ENCODE peak calls at places on chromosome 18, in nine cellular contexts. F, P, N, U, T, S, X, B and G are unnamed samples.

GRCh38 chr18:2513616-2514015 is 57.7 kb downstream of the METTL4 start:
- DNase-seq in S (no peak), T (peak; percentile 15), B (no peak), U (no peak), X (peak; percentile 60), N (no peak), P (no peak), F (no peak), G (no peak)

GRCh38 chr18:7584646-7585271 is 17.6 kb downstream of the PTPRM start:
- DNase-seq in N (no peak), X (no peak), S (no peak), F (no peak), P (no peak), U (no peak), B (no peak), T (no peak), G (no peak)

GRCh38 chr18:78564030-78564429 is 415.6 kb upstream of the SALL3 start:
- DNase-seq in U (no peak), P (no peak), B (no peak), N (no peak), X (no peak), T (no peak), F (no peak), S (no peak), G (no peak)

GRCh38 chr18:8989855-8990254 is 112.6 kb upstream of the NDUFV2 start:
- DNase-seq in X (no peak), B (no peak), F (no peak), S (no peak), N (no peak), U (no peak), P (no peak), T (no peak), G (peak; percentile 5)

GRCh38 chr18:43893001-43893637 is 615.8 kb upstream of the SYT4 start:
- DNase-seq in U (no peak), F (no peak), X (peak; percentile 76), S (no peak), N (no peak), B (no peak), P (no peak), T (no peak), G (peak; percentile 11)

GRCh38 chr18:59779979-59780378 is 82.8 kb upstream of the CCBE1 start:
- DNase-seq in S (no peak), N (no peak), X (peak; percentile 69), F (no peak), B (no peak), P (no peak), U (no peak), T (peak; percentile 5), G (no peak)

GRCh38 chr18:12359515-12359927 is 17.5 kb downstream of the AFG3L2 start:
- DNase-seq in B (no peak), X (peak; percentile 41), S (no peak), U (no peak), F (no peak), N (no peak), T (no peak), P (no peak), G (no peak)

GRCh38 chr18:14970027-14970426 is 222.1 kb downstream of the ANKRD30B start:
- DNase-seq in U (no peak), N (no peak), T (peak; percentile 39), X (no peak), F (no peak), B (no peak), P (no peak), S (no peak), G (no peak)

GRCh38 chr18:62876828-62877227 is 161.5 kb downstream of the PHLPP1 start:
- DNase-seq in S (no peak), T (no peak), X (no peak), U (no peak), N (no peak), F (no peak), B (no peak), P (no peak), G (no peak)

GRCh38 chr18:62876106-62876505 is 160.8 kb downstream of the PHLPP1 start:
- DNase-seq in F (no peak), U (no peak), T (peak; percentile 55), P (no peak), S (no peak), N (no peak), X (no peak), B (no peak), G (peak; percentile 66)

GRCh38 chr18:62878305-62878704 is 163.0 kb downstream of the PHLPP1 start:
- DNase-seq in X (no peak), U (no peak), B (no peak), F (no peak), T (no peak), N (no peak), S (no peak), P (no peak), G (no peak)

GRCh38 chr18:62875320-62875719 is 160.0 kb downstream of the PHLPP1 start:
- DNase-seq in T (no peak), U (no peak), X (no peak), B (no peak), F (no peak), S (no peak), N (no peak), P (no peak), G (no peak)

DNA sequence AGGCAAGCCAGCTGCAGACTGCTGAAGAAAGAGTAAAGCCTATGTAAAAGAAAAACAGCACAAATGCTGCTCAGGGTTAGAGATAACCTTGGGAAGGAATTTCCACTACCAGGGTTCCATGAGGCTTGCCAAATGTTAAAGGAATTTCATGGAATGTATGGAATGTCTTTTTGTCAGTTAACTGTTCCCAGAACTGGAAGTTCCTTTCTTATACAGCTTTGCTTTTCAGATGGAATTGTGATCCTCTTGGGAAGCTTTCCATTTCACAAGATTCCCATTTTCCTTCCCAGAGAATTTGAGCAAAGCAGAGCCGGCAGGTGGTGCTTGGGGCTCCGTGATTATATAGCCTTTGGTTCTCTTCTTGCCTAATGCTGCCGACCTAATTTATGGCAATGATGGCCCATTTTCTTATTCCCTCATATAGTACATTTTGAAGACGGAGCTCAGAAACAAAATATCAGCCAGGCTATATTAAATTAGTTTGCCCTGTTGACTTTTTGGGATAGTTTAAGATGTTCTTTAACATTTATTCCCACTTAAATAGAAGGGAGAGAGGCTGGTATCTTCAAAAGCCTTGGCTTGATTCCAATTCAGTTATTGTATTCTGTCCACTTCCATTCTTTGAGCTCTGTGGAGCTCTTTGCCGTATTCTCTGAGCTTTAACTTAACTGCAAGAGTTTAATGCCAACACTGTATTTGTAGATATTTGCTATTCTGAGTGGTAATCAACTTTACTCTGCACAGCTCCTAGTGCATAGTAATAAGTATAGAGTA is 162.3 kb downstream of the PHLPP1 start:
- DNase-seq in U (no peak), N (no peak), S (no peak), F (no peak), X (peak; percentile 86), T (no peak), P (no peak), B (no peak), G (no peak)
- TF ChIP-seq CTCF in U (no peak), N (no peak), S (peak; percentile 11), F (no peak), X (peak; percentile 19), T (no peak), P (no peak), B (no peak), G (no peak)

GRCh38 chr18:31046916-31047315 is 4.4 kb upstream of the DSC3 start:
- DNase-seq in S (no peak), F (no peak), U (no peak), X (no peak), P (no peak), T (no peak), N (no peak), B (no peak), G (peak; percentile 17)

GRCh38 chr18:31056296-31056695 is 13.8 kb upstream of the DSC3 start:
- DNase-seq in T (no peak), X (no peak), F (no peak), S (no peak), B (no peak), N (no peak), U (no peak), P (no peak), G (no peak)

GRCh38 chr18:31045599-31045998 is 3.1 kb upstream of the DSC3 start:
- DNase-seq in S (no peak), P (no peak), T (no peak), B (no peak), U (no peak), N (no peak), F (no peak), X (no peak), G (no peak)

GRCh38 chr18:31049189-31049588 is 6.6 kb upstream of the DSC3 start:
- DNase-seq in F (peak; percentile 27), P (no peak), X (no peak), B (no peak), T (no peak), S (no peak), N (no peak), U (no peak), G (no peak)

GRCh38 chr18:31050635-31051034 is 8.1 kb upstream of the DSC3 start:
- DNase-seq in U (no peak), T (no peak), B (no peak), X (no peak), S (no peak), N (no peak), P (no peak), F (peak; percentile 35), G (no peak)
- TF ChIP-seq CTCF in U (no peak), T (no peak), B (no peak), X (no peak), S (no peak), N (no peak), P (no peak), F (no peak), G (no peak)

DNA sequence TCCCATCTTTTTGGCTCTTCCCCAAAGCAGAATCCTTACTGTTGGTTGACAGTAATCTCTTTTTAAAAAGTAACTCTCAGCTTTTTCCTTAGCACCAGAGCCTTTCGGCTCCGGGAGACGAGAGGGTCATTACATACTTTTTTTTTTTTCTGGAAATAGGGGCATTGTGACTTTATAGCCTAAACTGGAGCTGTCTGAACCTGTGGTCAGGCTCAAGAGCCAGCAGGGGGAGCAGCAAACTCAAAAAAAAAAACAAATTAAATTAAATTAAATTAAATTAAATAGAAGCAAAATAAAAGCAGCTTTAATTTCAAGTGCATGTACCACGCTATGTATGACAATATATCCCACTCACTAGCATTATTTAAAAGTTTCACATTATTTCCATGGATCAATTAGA is 156.6 kb downstream of the DTNA start:
- DNase-seq in P (no peak), X (peak; percentile 34), U (no peak), B (no peak), N (no peak), T (no peak), S (no peak), F (no peak), G (no peak)
- TF ChIP-seq CTCF in P (peak; percentile 49), X (peak; percentile 60), U (no peak), B (peak; percentile 70), N (peak; percentile 5), T (peak; percentile 64), S (peak; percentile 24), F (peak; percentile 23), G (no peak)

GRCh38 chr18:36214811-36215210 is 27.5 kb downstream of the MOCOS start:
- DNase-seq in P (no peak), X (no peak), N (no peak), T (no peak), S (no peak), F (no peak), B (no peak), U (no peak), G (no peak)

GRCh38 chr18:36211612-36212065 is 24.3 kb downstream of the MOCOS start:
- DNase-seq in F (peak; percentile 28), U (no peak), P (no peak), B (no peak), S (no peak), X (no peak), N (no peak), T (no peak), G (no peak)

GRCh38 chr18:36215577-36215976 is 28.3 kb downstream of the MOCOS start:
- DNase-seq in X (no peak), T (no peak), B (no peak), N (no peak), F (no peak), U (no peak), S (no peak), P (peak; percentile 58), G (no peak)

GRCh38 chr18:36212978-36213303 is 25.6 kb downstream of the MOCOS start:
- DNase-seq in P (no peak), F (no peak), T (no peak), B (no peak), N (no peak), S (peak; percentile 38), U (no peak), X (no peak), G (no peak)

GRCh38 chr18:36212301-36212977 is 25.1 kb downstream of the MOCOS start:
- DNase-seq in X (peak; percentile 8), S (no peak), B (no peak), F (no peak), U (no peak), P (no peak), T (no peak), N (no peak), G (no peak)
- TF ChIP-seq CTCF in X (no peak), S (no peak), B (no peak), F (no peak), U (no peak), P (no peak), T (no peak), N (no peak), G (no peak)